ENCODE peak calls at places on chromosomes 2 and 18, in five cellular contexts. K is keratinocyte, P is K562, H is IMR-90, T is PC-9. Y is an unnamed sample.
A peak's percentile ranks its signal among the peaks of the same experiment; 100 is the strongest.

GRCh38 chr2:7620255-7620654 is 703.0 kb downstream of the RNF144A start:
- DNase-seq in P (no peak), K (no peak), H (no peak), T (no peak), Y (no peak)

GRCh38 chr2:24505534-24505933 is 14.5 kb downstream of the NCOA1 start:
- DNase-seq in K (no peak), P (no peak), T (no peak), H (no peak), Y (no peak)

GRCh38 chr2:63192169-63192888 is 141.7 kb downstream of the OTX1 start:
- DNase-seq in P (no peak), T (no peak), K (no peak), H (no peak), Y (no peak)

GRCh38 chr2:215904101-215904500 is 109.2 kb downstream of the MREG start:
- DNase-seq in H (peak; percentile 78), K (no peak), T (peak; percentile 80), P (no peak), Y (peak; percentile 26)

GRCh38 chr2:239164281-239164871 is 236.4 kb downstream of the HDAC4 start:
- DNase-seq in H (no peak), T (no peak), K (no peak), P (no peak), Y (peak; percentile 59)

GRCh38 chr18:70431203-70431624 is 142.4 kb downstream of the SOCS6 start:
- DNase-seq in P (no peak), H (peak; percentile 85), K (no peak), T (peak; percentile 61), Y (peak; percentile 72)

GRCh38 chr2:140695163-140695562 is 1435.7 kb downstream of the LRP1B start:
- DNase-seq in K (no peak), T (no peak), H (peak; percentile 62), P (no peak), Y (no peak)

GRCh38 chr18:13319629-13320028 is 101.1 kb downstream of the LDLRAD4 start:
- DNase-seq in H (no peak), P (no peak), T (no peak), K (no peak), Y (no peak)

GRCh38 chr2:74575320-74575719 is 20.8 kb downstream of the DOK1 start:
- DNase-seq in T (no peak), H (no peak), P (no peak), K (no peak), Y (no peak)

GRCh38 chr18:24546304-24546703 is 85.9 kb downstream of the HRH4 start:
- DNase-seq in H (no peak), T (no peak), P (no peak), K (no peak), Y (no peak)

DNA sequence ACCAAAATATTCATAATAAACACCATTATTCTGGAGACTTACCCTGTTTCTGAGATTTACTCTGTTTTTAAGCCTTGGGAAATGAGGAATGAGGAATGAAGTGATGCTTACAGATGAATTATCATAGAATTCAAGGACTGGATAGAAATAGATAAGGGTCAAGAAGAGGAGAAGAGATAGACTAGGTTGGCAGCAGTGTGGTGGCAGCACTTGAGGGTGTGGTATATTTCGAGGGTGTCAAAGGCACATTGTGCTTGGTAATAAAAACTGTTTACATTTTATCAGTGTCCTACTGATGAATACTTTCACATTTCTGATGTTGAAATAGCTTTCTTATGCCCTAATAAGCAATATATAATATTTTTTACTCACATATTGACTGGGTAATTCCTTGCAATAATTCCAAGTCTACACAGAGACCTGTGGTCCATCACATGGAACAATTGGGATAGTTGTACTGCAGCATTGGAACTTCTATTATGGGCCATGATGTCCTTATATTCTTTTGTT is 3.4 kb downstream of the TFPI start:
- DNase-seq in T (no peak), H (no peak), K (no peak), P (no peak), Y (no peak)
- H3K4me1 ChIP-seq in T (peaks cover 9% of the 10 kb centered on the region), H (peaks cover 5% of the 10 kb centered on the region), K (peaks cover 27% of the 10 kb centered on the region), P (no peaks in the 10 kb centered on the region), Y (peaks cover 61% of the 10 kb centered on the region)

GRCh38 chr18:63848159-63848558 is 39.3 kb upstream of the SERPINB2 start:
- DNase-seq in H (peak; percentile 75), T (peak; percentile 56), P (peak; percentile 5), K (no peak), Y (no peak)
- TF ChIP-seq CTCF in H (peak; percentile 77), T (peak; percentile 74), P (peak; percentile 33), K (peak; percentile 84), Y (peak; percentile 76)

GRCh38 chr18:28168725-28169124 is 8.2 kb downstream of the CDH2 start:
- DNase-seq in T (no peak), H (no peak), P (no peak), K (no peak), Y (no peak)
- H4K20me1 ChIP-seq in T (no peaks in the 10 kb centered on the region), H (peaks cover 2% of the 10 kb centered on the region), P (no peaks in the 10 kb centered on the region), K (no peaks in the 10 kb centered on the region), Y (peaks cover 17% of the 10 kb centered on the region)

GRCh38 chr18:8778824-8779223 is 73.5 kb downstream of the MTCL1 start:
- DNase-seq in P (no peak), H (no peak), T (no peak), K (no peak), Y (peak; percentile 76)
- H3K4me1 ChIP-seq in P (peaks cover 11% of the 10 kb centered on the region), H (peaks cover 5% of the 10 kb centered on the region), T (no peaks in the 10 kb centered on the region), K (peaks cover 15% of the 10 kb centered on the region), Y (no peaks in the 10 kb centered on the region)

GRCh38 chr2:11320698-11321492 is 23.5 kb downstream of the ROCK2 start:
- DNase-seq in P (peak; percentile 23), T (no peak), H (no peak), K (no peak), Y (no peak)
- TF ChIP-seq CTCF in P (peak; percentile 47), T (no peak), H (peak; percentile 7), K (no peak), Y (no peak)

GRCh38 chr18:79429381-79429780 is 33.7 kb downstream of the NFATC1 start:
- DNase-seq in P (no peak), K (no peak), H (no peak), T (no peak), Y (no peak)

GRCh38 chr18:79426376-79427300 is 30.9 kb downstream of the NFATC1 start:
- DNase-seq in K (no peak), T (no peak), H (no peak), P (no peak), Y (no peak)

GRCh38 chr18:79427368-79428225 is 31.9 kb downstream of the NFATC1 start:
- DNase-seq in H (no peak), P (no peak), K (no peak), T (no peak), Y (no peak)

GRCh38 chr18:79429785-79430281 is 34.1 kb downstream of the NFATC1 start:
- DNase-seq in T (no peak), P (peak; percentile 25), H (no peak), K (no peak), Y (no peak)

GRCh38 chr18:79428287-79428686 is 32.6 kb downstream of the NFATC1 start:
- DNase-seq in T (no peak), K (no peak), P (no peak), H (no peak), Y (peak; percentile 81)
- H4K20me1 ChIP-seq in T (no peaks in the 10 kb centered on the region), K (no peaks in the 10 kb centered on the region), P (no peaks in the 10 kb centered on the region), H (no peaks in the 10 kb centered on the region), Y (no peaks in the 10 kb centered on the region)

DNA sequence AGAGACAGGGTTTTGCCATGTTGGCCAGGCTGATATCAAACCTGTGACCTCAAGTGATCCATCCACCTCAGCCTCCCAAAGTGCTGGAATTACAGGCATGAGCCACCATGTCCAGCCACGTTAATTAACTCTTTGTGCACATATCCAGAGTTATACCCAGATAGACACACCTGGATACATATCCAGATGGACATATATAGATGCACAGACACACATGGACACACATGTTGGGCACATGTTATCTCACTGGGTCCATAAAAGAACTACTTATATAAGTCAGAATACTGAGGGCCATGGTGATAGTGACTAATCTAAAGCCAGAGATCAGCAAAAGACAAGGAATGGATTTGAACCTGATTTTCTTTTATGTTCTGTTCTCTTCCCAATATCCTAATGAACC is 158.6 kb downstream of the IRS1 start:
- DNase-seq in T (no peak), H (no peak), P (no peak), K (no peak), Y (no peak)
- H3K4me1 ChIP-seq in T (no peaks in the 10 kb centered on the region), H (peaks cover 10% of the 10 kb centered on the region), P (no peaks in the 10 kb centered on the region), K (no peaks in the 10 kb centered on the region), Y (peaks cover 29% of the 10 kb centered on the region)

DNA sequence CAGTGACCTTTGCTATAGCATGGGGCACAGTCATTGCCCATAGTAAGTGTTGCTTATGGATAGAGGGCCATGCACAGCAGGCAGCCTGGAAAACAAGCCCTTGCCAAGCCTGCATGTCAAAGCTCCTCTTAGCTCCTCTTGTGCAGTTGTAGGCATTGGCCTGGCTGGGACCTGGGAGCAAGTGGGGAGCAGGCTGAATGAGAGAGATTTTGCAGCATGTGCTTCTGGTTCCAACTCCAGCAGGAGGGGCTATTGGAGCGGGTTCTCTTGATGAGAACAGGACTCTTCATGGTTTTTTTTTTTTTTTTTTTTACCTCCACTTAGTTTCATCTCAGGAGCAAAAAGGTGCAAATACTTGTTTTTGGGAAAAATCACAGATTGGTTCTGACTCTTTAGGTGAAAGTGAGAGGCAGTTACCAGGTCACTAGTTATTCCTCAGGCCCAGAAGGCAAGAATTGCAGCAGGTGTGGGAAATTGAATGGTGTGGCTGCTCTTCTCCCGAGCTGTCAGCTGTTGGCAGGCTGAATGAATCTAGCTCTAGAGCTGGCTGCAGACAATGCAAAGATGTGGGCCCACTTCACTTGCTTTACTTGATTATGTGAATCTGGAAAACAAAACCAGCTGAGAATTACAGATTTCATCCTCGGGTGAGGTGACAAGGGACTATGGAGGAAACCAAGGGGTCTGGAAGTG is 95.9 kb downstream of the MAP4K4 start:
- DNase-seq in H (no peak), K (no peak), T (no peak), P (no peak), Y (no peak)
- TF ChIP-seq CTCF in H (peak; percentile 25), K (no peak), T (no peak), P (peak; percentile 17), Y (peak; percentile 41)

GRCh38 chr18:784470-785172 is 27.4 kb downstream of the YES1 start:
- DNase-seq in K (no peak), P (no peak), T (no peak), H (no peak), Y (peak; percentile 58)
- H4K20me1 ChIP-seq in K (peaks cover 9% of the 10 kb centered on the region), P (peaks cover 33% of the 10 kb centered on the region), T (peaks cover 10% of the 10 kb centered on the region), H (peaks cover 21% of the 10 kb centered on the region), Y (peaks cover 46% of the 10 kb centered on the region)

GRCh38 chr2:144324446-144325045 is 195.4 kb downstream of the ZEB2 start:
- DNase-seq in H (no peak), P (no peak), K (no peak), T (peak; percentile 58), Y (no peak)

GRCh38 chr2:144326845-144327244 is 193.1 kb downstream of the ZEB2 start:
- DNase-seq in T (no peak), K (no peak), P (no peak), H (no peak), Y (no peak)

GRCh38 chr2:144322379-144322778 is 197.5 kb downstream of the ZEB2 start:
- DNase-seq in P (no peak), K (no peak), H (no peak), T (no peak), Y (no peak)

GRCh38 chr2:144325086-144325485 is 194.8 kb downstream of the ZEB2 start:
- DNase-seq in T (no peak), K (no peak), H (no peak), P (no peak), Y (no peak)

DNA sequence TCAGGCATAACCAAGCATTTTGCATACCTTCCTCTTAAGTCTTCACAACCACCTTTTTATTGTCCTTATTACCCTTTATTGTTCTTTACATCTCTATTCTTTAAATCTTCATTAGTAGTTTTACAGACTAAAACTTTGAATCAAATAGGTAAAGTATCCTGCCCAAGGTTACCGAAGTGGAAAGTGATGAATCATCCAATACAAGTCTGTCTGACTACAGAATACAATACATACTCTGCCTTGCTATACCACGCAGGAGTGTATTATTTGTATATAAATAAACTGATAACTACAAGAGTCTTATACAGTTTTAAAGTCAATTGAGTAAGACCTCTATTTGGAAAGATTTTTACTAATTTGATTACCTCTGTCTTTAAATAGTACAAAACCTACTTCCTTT is 196.0 kb downstream of the ZEB2 start:
- DNase-seq in T (no peak), K (no peak), P (no peak), H (no peak), Y (no peak)
- H3K4me1 ChIP-seq in T (peaks cover 14% of the 10 kb centered on the region), K (peaks cover 20% of the 10 kb centered on the region), P (no peaks in the 10 kb centered on the region), H (no peaks in the 10 kb centered on the region), Y (peaks cover 17% of the 10 kb centered on the region)

Y was measured in osteoblast.